ENCODE peak calls at places on chromosomes 12 and 14, in eight cellular contexts. One of them, this sample, is unnamed.

GRCh38 chr12:3222935-3223334 is 145.8 kb downstream of the TSPAN9 start:
- DNase-seq in GM23338: no peak
- DNase-seq in OCI-LY7: no peak
- DNase-seq in A549: no peak
- DNase-seq in hepatocyte: no peak
- DNase-seq in fibroblast of lung: peak
- DNase-seq in mesendoderm: no peak
- DNase-seq in neural progenitor cell: no peak
- DNase-seq in this sample: no peak

GRCh38 chr12:50825372-50825838 is 17.3 kb upstream of the TMPRSS12 start:
- DNase-seq in A549: peak
- DNase-seq in GM23338: peak
- DNase-seq in fibroblast of lung: peak
- DNase-seq in hepatocyte: peak
- DNase-seq in mesendoderm: peak
- DNase-seq in OCI-LY7: peak
- DNase-seq in neural progenitor cell: peak
- DNase-seq in this sample: peak

GRCh38 chr12:69821441-69822204 is 3.4 kb upstream of the MYRFL start:
- DNase-seq in OCI-LY7: no peak
- DNase-seq in GM23338: no peak
- DNase-seq in fibroblast of lung: peak
- DNase-seq in mesendoderm: no peak
- DNase-seq in neural progenitor cell: no peak
- DNase-seq in A549: peak
- DNase-seq in hepatocyte: no peak
- DNase-seq in this sample: no peak

GRCh38 chr12:45726594-45727300 is 2.8 kb upstream of the ARID2 start:
- DNase-seq in mesendoderm: peak
- DNase-seq in fibroblast of lung: peak
- DNase-seq in hepatocyte: peak
- DNase-seq in GM23338: peak
- DNase-seq in A549: peak
- DNase-seq in neural progenitor cell: peak
- DNase-seq in OCI-LY7: peak
- DNase-seq in this sample: peak

GRCh38 chr14:104446611-104447010 is 133.0 kb upstream of the C14orf180 start:
- DNase-seq in OCI-LY7: no peak
- DNase-seq in hepatocyte: no peak
- DNase-seq in mesendoderm: no peak
- DNase-seq in neural progenitor cell: no peak
- DNase-seq in fibroblast of lung: no peak
- DNase-seq in A549: no peak
- DNase-seq in GM23338: no peak
- DNase-seq in this sample: no peak

GRCh38 chr12:80858356-80858755 is 79.4 kb downstream of the LIN7A start:
- DNase-seq in hepatocyte: no peak
- DNase-seq in neural progenitor cell: no peak
- DNase-seq in mesendoderm: no peak
- DNase-seq in GM23338: no peak
- DNase-seq in fibroblast of lung: peak
- DNase-seq in OCI-LY7: no peak
- DNase-seq in A549: no peak
- DNase-seq in this sample: no peak

GRCh38 chr12:30268036-30268435 is 427.6 kb downstream of the IPO8 start:
- DNase-seq in OCI-LY7: no peak
- DNase-seq in mesendoderm: no peak
- DNase-seq in A549: no peak
- DNase-seq in neural progenitor cell: no peak
- DNase-seq in fibroblast of lung: peak
- DNase-seq in hepatocyte: no peak
- DNase-seq in GM23338: no peak
- DNase-seq in this sample: no peak

GRCh38 chr14:52786887-52787286 is 4.5 kb downstream of the GNPNAT1 start:
- DNase-seq in GM23338: no peak
- DNase-seq in OCI-LY7: no peak
- DNase-seq in hepatocyte: no peak
- DNase-seq in neural progenitor cell: no peak
- DNase-seq in fibroblast of lung: no peak
- DNase-seq in mesendoderm: no peak
- DNase-seq in A549: no peak
- DNase-seq in this sample: no peak

GRCh38 chr14:74582910-74583581 is 29.0 kb downstream of the LTBP2 start:
- DNase-seq in mesendoderm: no peak
- DNase-seq in GM23338: no peak
- DNase-seq in neural progenitor cell: no peak
- DNase-seq in fibroblast of lung: no peak
- DNase-seq in OCI-LY7: no peak
- DNase-seq in hepatocyte: no peak
- DNase-seq in A549: no peak
- DNase-seq in this sample: no peak

GRCh38 chr14:92348154-92348553 is 25.2 kb downstream of the SLC24A4 start:
- DNase-seq in A549: peak
- DNase-seq in hepatocyte: peak
- DNase-seq in mesendoderm: peak
- DNase-seq in GM23338: no peak
- DNase-seq in OCI-LY7: no peak
- DNase-seq in neural progenitor cell: no peak
- DNase-seq in fibroblast of lung: no peak
- DNase-seq in this sample: no peak

GRCh38 chr14:35384386-35385041 is 20.0 kb downstream of the NFKBIA start:
- DNase-seq in mesendoderm: no peak
- DNase-seq in OCI-LY7: no peak
- DNase-seq in fibroblast of lung: peak
- DNase-seq in hepatocyte: peak
- DNase-seq in neural progenitor cell: no peak
- DNase-seq in GM23338: no peak
- DNase-seq in A549: peak
- DNase-seq in this sample: no peak

GRCh38 chr14:69648480-69649414 is 37.4 kb downstream of the SUSD6 start:
- DNase-seq in neural progenitor cell: no peak
- DNase-seq in hepatocyte: peak
- DNase-seq in A549: peak
- DNase-seq in mesendoderm: no peak
- DNase-seq in GM23338: no peak
- DNase-seq in OCI-LY7: peak
- DNase-seq in fibroblast of lung: peak
- DNase-seq in this sample: peak

GRCh38 chr12:108839890-108840230 is 17.5 kb downstream of the SSH1 start:
- DNase-seq in OCI-LY7: no peak
- DNase-seq in A549: no peak
- DNase-seq in fibroblast of lung: peak
- DNase-seq in GM23338: no peak
- DNase-seq in neural progenitor cell: no peak
- DNase-seq in hepatocyte: no peak
- DNase-seq in mesendoderm: no peak
- DNase-seq in this sample: no peak

GRCh38 chr12:94714378-94714777 is 64.0 kb upstream of the TMCC3 start:
- DNase-seq in GM23338: no peak
- DNase-seq in OCI-LY7: no peak
- DNase-seq in hepatocyte: no peak
- DNase-seq in A549: no peak
- DNase-seq in fibroblast of lung: peak
- DNase-seq in mesendoderm: no peak
- DNase-seq in neural progenitor cell: no peak
- DNase-seq in this sample: no peak

GRCh38 chr12:114918535-114919233 is 234.7 kb upstream of the TBX3 start:
- DNase-seq in mesendoderm: no peak
- DNase-seq in hepatocyte: peak
- DNase-seq in fibroblast of lung: peak
- DNase-seq in neural progenitor cell: no peak
- DNase-seq in A549: peak
- DNase-seq in OCI-LY7: no peak
- DNase-seq in GM23338: no peak
- DNase-seq in this sample: no peak

GRCh38 chr14:23399136-23399535 is 8.9 kb downstream of the MYH6 start:
- DNase-seq in fibroblast of lung: no peak
- DNase-seq in neural progenitor cell: no peak
- DNase-seq in A549: no peak
- DNase-seq in GM23338: no peak
- DNase-seq in OCI-LY7: no peak
- DNase-seq in mesendoderm: no peak
- DNase-seq in hepatocyte: no peak
- DNase-seq in this sample: no peak

GRCh38 chr14:23399591-23399990 is 8.5 kb downstream of the MYH6 start:
- DNase-seq in fibroblast of lung: no peak
- DNase-seq in mesendoderm: no peak
- DNase-seq in neural progenitor cell: no peak
- DNase-seq in OCI-LY7: no peak
- DNase-seq in A549: no peak
- DNase-seq in GM23338: no peak
- DNase-seq in hepatocyte: peak
- DNase-seq in this sample: no peak

GRCh38 chr14:23403139-23403438 is 5.0 kb downstream of the MYH6 start:
- DNase-seq in mesendoderm: no peak
- DNase-seq in A549: no peak
- DNase-seq in GM23338: no peak
- DNase-seq in fibroblast of lung: no peak
- DNase-seq in hepatocyte: no peak
- DNase-seq in neural progenitor cell: no peak
- DNase-seq in OCI-LY7: no peak
- DNase-seq in this sample: no peak

GRCh38 chr14:23402296-23403138 is 5.6 kb downstream of the MYH6 start:
- DNase-seq in fibroblast of lung: no peak
- DNase-seq in A549: no peak
- DNase-seq in hepatocyte: peak
- DNase-seq in GM23338: peak
- DNase-seq in mesendoderm: no peak
- DNase-seq in OCI-LY7: no peak
- DNase-seq in neural progenitor cell: no peak
- DNase-seq in this sample: no peak

DNA sequence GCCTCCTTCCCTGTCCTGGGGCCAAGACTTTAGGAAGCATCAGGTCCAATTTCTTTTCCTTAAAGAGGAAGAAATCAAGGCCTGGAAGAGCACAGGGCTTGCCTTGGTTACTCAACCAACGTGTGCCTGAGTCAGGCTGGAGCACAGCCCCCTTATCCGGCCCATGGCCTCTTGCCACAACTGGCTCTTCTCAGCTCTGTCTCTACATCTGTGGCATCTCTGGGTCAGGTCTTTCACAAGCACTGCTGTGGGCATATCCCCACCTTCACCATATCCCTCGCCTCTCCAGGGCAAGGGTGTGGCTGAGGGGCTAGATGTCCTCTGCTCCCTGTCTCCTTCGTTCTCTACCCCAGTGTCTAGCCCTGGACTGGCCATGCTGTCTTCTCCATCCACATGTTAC is 6.7 kb downstream of the MYH6 start:
- DNase-seq in OCI-LY7: no peak
- DNase-seq in mesendoderm: no peak
- DNase-seq in A549: no peak
- DNase-seq in neural progenitor cell: no peak
- DNase-seq in GM23338: no peak
- DNase-seq in hepatocyte: no peak
- DNase-seq in fibroblast of lung: no peak
- DNase-seq in this sample: no peak
- H3K4me2 ChIP-seq in OCI-LY7: no peak
- H3K4me2 ChIP-seq in mesendoderm: no peak
- H3K4me2 ChIP-seq in A549: no peak
- H3K4me2 ChIP-seq in neural progenitor cell: no peak
- H3K4me2 ChIP-seq in GM23338: no peak
- H3K4me2 ChIP-seq in hepatocyte: no peak
- H3K4me2 ChIP-seq in fibroblast of lung: no peak
- H3K4me2 ChIP-seq in this sample: no peak

GRCh38 chr14:95655461-95655860 is 30.8 kb upstream of the TCL1B start:
- DNase-seq in OCI-LY7: no peak
- DNase-seq in mesendoderm: peak
- DNase-seq in GM23338: no peak
- DNase-seq in neural progenitor cell: no peak
- DNase-seq in A549: no peak
- DNase-seq in hepatocyte: no peak
- DNase-seq in fibroblast of lung: no peak
- DNase-seq in this sample: no peak
- H3K4me2 ChIP-seq in OCI-LY7: peak
- H3K4me2 ChIP-seq in mesendoderm: no peak
- H3K4me2 ChIP-seq in GM23338: no peak
- H3K4me2 ChIP-seq in neural progenitor cell: no peak
- H3K4me2 ChIP-seq in A549: no peak
- H3K4me2 ChIP-seq in hepatocyte: no peak
- H3K4me2 ChIP-seq in fibroblast of lung: no peak
- H3K4me2 ChIP-seq in this sample: no peak

GRCh38 chr12:53214221-53214620 is 7.2 kb upstream of the ITGB7 start:
- DNase-seq in hepatocyte: no peak
- DNase-seq in neural progenitor cell: no peak
- DNase-seq in OCI-LY7: no peak
- DNase-seq in fibroblast of lung: no peak
- DNase-seq in mesendoderm: no peak
- DNase-seq in A549: no peak
- DNase-seq in GM23338: no peak
- DNase-seq in this sample: no peak
- H3K4me2 ChIP-seq in hepatocyte: no peak
- H3K4me2 ChIP-seq in neural progenitor cell: no peak
- H3K4me2 ChIP-seq in OCI-LY7: peak
- H3K4me2 ChIP-seq in fibroblast of lung: no peak
- H3K4me2 ChIP-seq in mesendoderm: no peak
- H3K4me2 ChIP-seq in A549: no peak
- H3K4me2 ChIP-seq in GM23338: peak
- H3K4me2 ChIP-seq in this sample: no peak

GRCh38 chr12:67695974-67696373 is 47.4 kb downstream of the DYRK2 start:
- DNase-seq in mesendoderm: no peak
- DNase-seq in OCI-LY7: no peak
- DNase-seq in neural progenitor cell: no peak
- DNase-seq in A549: no peak
- DNase-seq in GM23338: no peak
- DNase-seq in fibroblast of lung: no peak
- DNase-seq in hepatocyte: no peak
- DNase-seq in this sample: no peak

GRCh38 chr12:67698711-67699603 is 50.4 kb downstream of the DYRK2 start:
- DNase-seq in A549: no peak
- DNase-seq in neural progenitor cell: no peak
- DNase-seq in GM23338: no peak
- DNase-seq in fibroblast of lung: peak
- DNase-seq in OCI-LY7: peak
- DNase-seq in mesendoderm: no peak
- DNase-seq in hepatocyte: no peak
- DNase-seq in this sample: peak

GRCh38 chr12:67697443-67697842 is 48.9 kb downstream of the DYRK2 start:
- DNase-seq in mesendoderm: no peak
- DNase-seq in fibroblast of lung: peak
- DNase-seq in OCI-LY7: no peak
- DNase-seq in A549: no peak
- DNase-seq in GM23338: no peak
- DNase-seq in hepatocyte: no peak
- DNase-seq in neural progenitor cell: no peak
- DNase-seq in this sample: no peak

GRCh38 chr12:67701121-67701520 is 52.6 kb downstream of the DYRK2 start:
- DNase-seq in mesendoderm: no peak
- DNase-seq in GM23338: no peak
- DNase-seq in hepatocyte: no peak
- DNase-seq in OCI-LY7: no peak
- DNase-seq in neural progenitor cell: no peak
- DNase-seq in fibroblast of lung: peak
- DNase-seq in A549: no peak
- DNase-seq in this sample: no peak

DNA sequence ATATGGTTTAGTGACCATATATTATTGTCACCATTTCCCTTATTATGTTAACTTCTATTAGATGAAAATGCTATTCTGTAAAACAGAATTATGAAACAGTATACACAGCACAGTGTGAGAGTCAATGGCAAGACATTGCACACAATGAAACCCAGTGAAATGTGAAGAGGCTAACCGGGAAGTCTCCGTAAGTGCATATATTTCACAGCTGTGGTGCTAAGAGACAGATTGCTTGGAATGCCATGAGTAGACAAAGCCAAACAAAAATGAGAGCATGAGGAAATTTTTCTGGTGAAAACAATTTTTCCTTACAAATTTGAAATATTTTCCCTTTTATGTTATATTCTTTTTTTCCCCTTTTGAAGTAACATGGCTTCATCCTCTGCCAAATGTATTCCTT is 49.4 kb downstream of the DYRK2 start:
- DNase-seq in neural progenitor cell: no peak
- DNase-seq in OCI-LY7: no peak
- DNase-seq in GM23338: no peak
- DNase-seq in A549: no peak
- DNase-seq in mesendoderm: no peak
- DNase-seq in fibroblast of lung: peak
- DNase-seq in hepatocyte: no peak
- DNase-seq in this sample: no peak
- H3K4me2 ChIP-seq in neural progenitor cell: no peak
- H3K4me2 ChIP-seq in OCI-LY7: peak
- H3K4me2 ChIP-seq in GM23338: no peak
- H3K4me2 ChIP-seq in A549: no peak
- H3K4me2 ChIP-seq in mesendoderm: no peak
- H3K4me2 ChIP-seq in fibroblast of lung: peak
- H3K4me2 ChIP-seq in hepatocyte: no peak
- H3K4me2 ChIP-seq in this sample: peak